ENCODE peak calls at places on chromosomes 2 and 18, in six cellular contexts. One of them, this sample, is unnamed.

GRCh38 chr2:144099340-144099739 is 420.6 kb downstream of the ZEB2 start:
- DNase-seq in left lobe of liver: no peak
- DNase-seq in progenitor cell of endocrine pancreas: no peak
- DNase-seq in Daoy: no peak
- DNase-seq in nephron progenitor cell: no peak
- DNase-seq in naive thymus-derived CD8-positive, alpha-beta T cell: no peak
- DNase-seq in this sample: no peak

GRCh38 chr2:19235308-19235707 is 123.1 kb downstream of the OSR1 start:
- DNase-seq in progenitor cell of endocrine pancreas: no peak
- DNase-seq in left lobe of liver: no peak
- DNase-seq in nephron progenitor cell: no peak
- DNase-seq in naive thymus-derived CD8-positive, alpha-beta T cell: no peak
- DNase-seq in Daoy: no peak
- DNase-seq in this sample: no peak

GRCh38 chr2:123811846-123812245 is 213.2 kb upstream of the CNTNAP5 start:
- DNase-seq in naive thymus-derived CD8-positive, alpha-beta T cell: no peak
- DNase-seq in left lobe of liver: no peak
- DNase-seq in progenitor cell of endocrine pancreas: no peak
- DNase-seq in Daoy: no peak
- DNase-seq in nephron progenitor cell: no peak
- DNase-seq in this sample: no peak

GRCh38 chr2:241803387-241804325 is 5.3 kb upstream of the NEU4 start:
- DNase-seq in left lobe of liver: peak
- DNase-seq in naive thymus-derived CD8-positive, alpha-beta T cell: peak
- DNase-seq in progenitor cell of endocrine pancreas: no peak
- DNase-seq in Daoy: peak
- DNase-seq in nephron progenitor cell: peak
- DNase-seq in this sample: peak

GRCh38 chr2:181656450-181657261 is at the start of gene CERKL:
- DNase-seq in naive thymus-derived CD8-positive, alpha-beta T cell: no peak
- DNase-seq in nephron progenitor cell: peak
- DNase-seq in progenitor cell of endocrine pancreas: peak
- DNase-seq in Daoy: peak
- DNase-seq in left lobe of liver: no peak
- DNase-seq in this sample: peak

GRCh38 chr2:7639476-7639875 is 722.3 kb downstream of the RNF144A start:
- DNase-seq in progenitor cell of endocrine pancreas: no peak
- DNase-seq in left lobe of liver: peak
- DNase-seq in nephron progenitor cell: no peak
- DNase-seq in Daoy: no peak
- DNase-seq in naive thymus-derived CD8-positive, alpha-beta T cell: no peak
- DNase-seq in this sample: no peak

GRCh38 chr2:238978507-238978906 is 130.6 kb downstream of the TWIST2 start:
- DNase-seq in nephron progenitor cell: no peak
- DNase-seq in Daoy: no peak
- DNase-seq in left lobe of liver: no peak
- DNase-seq in naive thymus-derived CD8-positive, alpha-beta T cell: no peak
- DNase-seq in progenitor cell of endocrine pancreas: no peak
- DNase-seq in this sample: no peak

GRCh38 chr2:65658871-65659270 is 226.5 kb upstream of the SPRED2 start:
- DNase-seq in naive thymus-derived CD8-positive, alpha-beta T cell: no peak
- DNase-seq in left lobe of liver: no peak
- DNase-seq in nephron progenitor cell: no peak
- DNase-seq in Daoy: peak
- DNase-seq in progenitor cell of endocrine pancreas: no peak
- DNase-seq in this sample: no peak

GRCh38 chr18:51811883-51812282 is 528.1 kb upstream of the DCC start:
- DNase-seq in progenitor cell of endocrine pancreas: no peak
- DNase-seq in Daoy: no peak
- DNase-seq in nephron progenitor cell: no peak
- DNase-seq in naive thymus-derived CD8-positive, alpha-beta T cell: no peak
- DNase-seq in left lobe of liver: no peak
- DNase-seq in this sample: no peak

GRCh38 chr2:126946323-126947089 is 47.8 kb downstream of the TEX51 start:
- DNase-seq in nephron progenitor cell: no peak
- DNase-seq in progenitor cell of endocrine pancreas: no peak
- DNase-seq in left lobe of liver: no peak
- DNase-seq in Daoy: no peak
- DNase-seq in naive thymus-derived CD8-positive, alpha-beta T cell: no peak
- DNase-seq in this sample: no peak

GRCh38 chr2:71928734-71929481 is 218.8 kb downstream of the CYP26B1 start:
- DNase-seq in nephron progenitor cell: no peak
- DNase-seq in progenitor cell of endocrine pancreas: no peak
- DNase-seq in naive thymus-derived CD8-positive, alpha-beta T cell: no peak
- DNase-seq in left lobe of liver: peak
- DNase-seq in Daoy: no peak
- DNase-seq in this sample: no peak

GRCh38 chr2:86477349-86477748 is 36.2 kb downstream of the KDM3A start:
- DNase-seq in progenitor cell of endocrine pancreas: no peak
- DNase-seq in naive thymus-derived CD8-positive, alpha-beta T cell: no peak
- DNase-seq in nephron progenitor cell: no peak
- DNase-seq in left lobe of liver: no peak
- DNase-seq in Daoy: no peak
- DNase-seq in this sample: no peak

GRCh38 chr18:23207994-23208393 is 72.7 kb downstream of the CABLES1 start:
- DNase-seq in left lobe of liver: no peak
- DNase-seq in progenitor cell of endocrine pancreas: no peak
- DNase-seq in nephron progenitor cell: no peak
- DNase-seq in naive thymus-derived CD8-positive, alpha-beta T cell: no peak
- DNase-seq in Daoy: no peak
- DNase-seq in this sample: no peak

GRCh38 chr2:159903404-159904126 is 105.6 kb upstream of the CD302 start:
- DNase-seq in progenitor cell of endocrine pancreas: no peak
- DNase-seq in left lobe of liver: peak
- DNase-seq in Daoy: peak
- DNase-seq in naive thymus-derived CD8-positive, alpha-beta T cell: peak
- DNase-seq in nephron progenitor cell: no peak
- DNase-seq in this sample: peak